ENCODE peak calls at places on chromosomes 13 and 19, in ten cellular contexts. One of them, this sample, is unnamed. For H3K27me3, the result is how much of the 10 kb centered on the place peaks cover.

GRCh38 chr13:109162248-109163051 is 533.0 kb downstream of the MYO16 start:
- DNase-seq in GM23338: no peak
- DNase-seq in breast epithelium: no peak
- DNase-seq in lower lobe of right lung: no peak
- DNase-seq in effector memory CD4-positive, alpha-beta T cell: no peak
- DNase-seq in right lobe of liver: no peak
- DNase-seq in adipocyte: no peak
- DNase-seq in IMR-90: no peak
- DNase-seq in Panc1: no peak
- DNase-seq in CD4-positive, CD25-positive, alpha-beta regulatory T cell: no peak
- DNase-seq in this sample: no peak

GRCh38 chr19:56538761-56539263 is at the start of gene ZFP28:
- DNase-seq in GM23338: peak
- DNase-seq in lower lobe of right lung: peak
- DNase-seq in effector memory CD4-positive, alpha-beta T cell: peak
- DNase-seq in breast epithelium: no peak
- DNase-seq in adipocyte: no peak
- DNase-seq in right lobe of liver: peak
- DNase-seq in CD4-positive, CD25-positive, alpha-beta regulatory T cell: no peak
- DNase-seq in Panc1: no peak
- DNase-seq in IMR-90: no peak
- DNase-seq in this sample: peak

GRCh38 chr13:95536629-95537241 is 15.8 kb upstream of the CLDN10 start:
- DNase-seq in CD4-positive, CD25-positive, alpha-beta regulatory T cell: peak
- DNase-seq in effector memory CD4-positive, alpha-beta T cell: no peak
- DNase-seq in GM23338: peak
- DNase-seq in IMR-90: peak
- DNase-seq in right lobe of liver: no peak
- DNase-seq in adipocyte: peak
- DNase-seq in Panc1: no peak
- DNase-seq in lower lobe of right lung: no peak
- DNase-seq in breast epithelium: no peak
- DNase-seq in this sample: no peak

GRCh38 chr13:86447479-86447878 is 648.3 kb upstream of the SLITRK6 start:
- DNase-seq in lower lobe of right lung: no peak
- DNase-seq in Panc1: no peak
- DNase-seq in CD4-positive, CD25-positive, alpha-beta regulatory T cell: no peak
- DNase-seq in right lobe of liver: no peak
- DNase-seq in adipocyte: no peak
- DNase-seq in breast epithelium: no peak
- DNase-seq in effector memory CD4-positive, alpha-beta T cell: no peak
- DNase-seq in GM23338: peak
- DNase-seq in IMR-90: no peak
- DNase-seq in this sample: no peak

GRCh38 chr13:32316030-32316344 is 679 bp downstream of the BRCA2 start:
- DNase-seq in IMR-90: no peak
- DNase-seq in lower lobe of right lung: no peak
- DNase-seq in adipocyte: no peak
- DNase-seq in effector memory CD4-positive, alpha-beta T cell: no peak
- DNase-seq in CD4-positive, CD25-positive, alpha-beta regulatory T cell: no peak
- DNase-seq in breast epithelium: no peak
- DNase-seq in Panc1: no peak
- DNase-seq in GM23338: no peak
- DNase-seq in right lobe of liver: no peak
- DNase-seq in this sample: no peak

GRCh38 chr13:95083758-95084157 is 217.5 kb downstream of the ABCC4 start:
- DNase-seq in adipocyte: no peak
- DNase-seq in GM23338: no peak
- DNase-seq in lower lobe of right lung: no peak
- DNase-seq in Panc1: no peak
- DNase-seq in breast epithelium: no peak
- DNase-seq in IMR-90: peak
- DNase-seq in right lobe of liver: no peak
- DNase-seq in effector memory CD4-positive, alpha-beta T cell: no peak
- DNase-seq in CD4-positive, CD25-positive, alpha-beta regulatory T cell: no peak
- DNase-seq in this sample: no peak

GRCh38 chr19:37594982-37595382 is 306 bp downstream of the ZNF540 start:
- DNase-seq in right lobe of liver: peak
- DNase-seq in CD4-positive, CD25-positive, alpha-beta regulatory T cell: peak
- DNase-seq in adipocyte: peak
- DNase-seq in breast epithelium: peak
- DNase-seq in lower lobe of right lung: peak
- DNase-seq in Panc1: no peak
- DNase-seq in IMR-90: peak
- DNase-seq in GM23338: no peak
- DNase-seq in effector memory CD4-positive, alpha-beta T cell: peak
- DNase-seq in this sample: peak

GRCh38 chr13:38348890-38349289 is 761 bp upstream of the UFM1 start:
- DNase-seq in adipocyte: peak
- DNase-seq in GM23338: no peak
- DNase-seq in CD4-positive, CD25-positive, alpha-beta regulatory T cell: no peak
- DNase-seq in right lobe of liver: no peak
- DNase-seq in effector memory CD4-positive, alpha-beta T cell: peak
- DNase-seq in Panc1: no peak
- DNase-seq in breast epithelium: no peak
- DNase-seq in IMR-90: peak
- DNase-seq in lower lobe of right lung: no peak
- DNase-seq in this sample: no peak

GRCh38 chr13:89307278-89307677 is 1636.1 kb downstream of the SLITRK5 start:
- DNase-seq in breast epithelium: no peak
- DNase-seq in GM23338: no peak
- DNase-seq in IMR-90: no peak
- DNase-seq in lower lobe of right lung: no peak
- DNase-seq in adipocyte: no peak
- DNase-seq in effector memory CD4-positive, alpha-beta T cell: no peak
- DNase-seq in CD4-positive, CD25-positive, alpha-beta regulatory T cell: no peak
- DNase-seq in Panc1: no peak
- DNase-seq in right lobe of liver: no peak
- DNase-seq in this sample: no peak

GRCh38 chr13:75702476-75702875 is 66.3 kb downstream of the LMO7 start:
- DNase-seq in breast epithelium: no peak
- DNase-seq in GM23338: no peak
- DNase-seq in right lobe of liver: no peak
- DNase-seq in CD4-positive, CD25-positive, alpha-beta regulatory T cell: no peak
- DNase-seq in effector memory CD4-positive, alpha-beta T cell: no peak
- DNase-seq in lower lobe of right lung: no peak
- DNase-seq in adipocyte: no peak
- DNase-seq in Panc1: no peak
- DNase-seq in IMR-90: no peak
- DNase-seq in this sample: no peak

GRCh38 chr19:14505488-14506239 is 9.7 kb upstream of the GIPC1 start:
- DNase-seq in lower lobe of right lung: peak
- DNase-seq in GM23338: peak
- DNase-seq in IMR-90: peak
- DNase-seq in adipocyte: peak
- DNase-seq in right lobe of liver: peak
- DNase-seq in Panc1: no peak
- DNase-seq in effector memory CD4-positive, alpha-beta T cell: peak
- DNase-seq in breast epithelium: peak
- DNase-seq in CD4-positive, CD25-positive, alpha-beta regulatory T cell: peak
- DNase-seq in this sample: peak

GRCh38 chr19:50046649-50047503 is 21.1 kb downstream of the ZNF473 start:
- DNase-seq in breast epithelium: peak
- DNase-seq in GM23338: peak
- DNase-seq in right lobe of liver: peak
- DNase-seq in IMR-90: peak
- DNase-seq in CD4-positive, CD25-positive, alpha-beta regulatory T cell: peak
- DNase-seq in effector memory CD4-positive, alpha-beta T cell: peak
- DNase-seq in lower lobe of right lung: peak
- DNase-seq in adipocyte: peak
- DNase-seq in Panc1: no peak
- DNase-seq in this sample: peak

DNA sequence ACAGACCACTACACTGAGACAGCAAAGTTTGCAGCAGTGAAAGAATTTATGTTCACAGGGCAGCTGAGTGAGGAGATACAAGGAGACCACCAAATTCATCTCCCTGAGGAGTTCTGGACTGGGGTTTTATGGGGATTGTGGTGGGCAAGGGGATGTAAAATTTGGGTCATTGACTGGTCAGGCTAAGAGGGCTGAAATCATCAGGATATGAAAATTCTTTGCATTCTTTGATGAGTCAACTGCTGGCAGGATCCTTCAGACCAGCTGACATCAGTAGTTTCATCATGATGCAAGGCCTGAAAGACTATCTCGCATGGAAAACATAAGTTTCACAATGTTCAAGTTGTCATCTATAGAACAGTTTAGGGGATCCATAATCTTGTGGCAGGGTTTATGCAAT is 869.5 kb upstream of the PCDH9 start:
- DNase-seq in adipocyte: peak
- DNase-seq in Panc1: peak
- DNase-seq in lower lobe of right lung: no peak
- DNase-seq in breast epithelium: no peak
- DNase-seq in right lobe of liver: no peak
- DNase-seq in GM23338: no peak
- DNase-seq in effector memory CD4-positive, alpha-beta T cell: no peak
- DNase-seq in IMR-90: peak
- DNase-seq in CD4-positive, CD25-positive, alpha-beta regulatory T cell: no peak
- DNase-seq in this sample: no peak
- H3K27me3 ChIP-seq in adipocyte: under half
- H3K27me3 ChIP-seq in Panc1: under half
- H3K27me3 ChIP-seq in lower lobe of right lung: under half
- H3K27me3 ChIP-seq in breast epithelium: under half
- H3K27me3 ChIP-seq in right lobe of liver: under half
- H3K27me3 ChIP-seq in GM23338: under half
- H3K27me3 ChIP-seq in effector memory CD4-positive, alpha-beta T cell: under half
- H3K27me3 ChIP-seq in IMR-90: under half
- H3K27me3 ChIP-seq in CD4-positive, CD25-positive, alpha-beta regulatory T cell: under half
- H3K27me3 ChIP-seq in this sample: under half

GRCh38 chr19:36420961-36421748 is 2.7 kb upstream of the ZFP82 start:
- DNase-seq in CD4-positive, CD25-positive, alpha-beta regulatory T cell: no peak
- DNase-seq in IMR-90: peak
- DNase-seq in lower lobe of right lung: no peak
- DNase-seq in GM23338: peak
- DNase-seq in Panc1: no peak
- DNase-seq in adipocyte: peak
- DNase-seq in breast epithelium: no peak
- DNase-seq in right lobe of liver: peak
- DNase-seq in effector memory CD4-positive, alpha-beta T cell: no peak
- DNase-seq in this sample: no peak

GRCh38 chr19:36418287-36419001 is at the start of gene ZFP82:
- DNase-seq in Panc1: no peak
- DNase-seq in CD4-positive, CD25-positive, alpha-beta regulatory T cell: peak
- DNase-seq in right lobe of liver: peak
- DNase-seq in effector memory CD4-positive, alpha-beta T cell: peak
- DNase-seq in IMR-90: peak
- DNase-seq in GM23338: peak
- DNase-seq in breast epithelium: peak
- DNase-seq in adipocyte: peak
- DNase-seq in lower lobe of right lung: peak
- DNase-seq in this sample: peak

GRCh38 chr19:36421749-36422481 is 3.5 kb upstream of the ZFP82 start:
- DNase-seq in breast epithelium: no peak
- DNase-seq in effector memory CD4-positive, alpha-beta T cell: no peak
- DNase-seq in lower lobe of right lung: no peak
- DNase-seq in GM23338: peak
- DNase-seq in adipocyte: no peak
- DNase-seq in CD4-positive, CD25-positive, alpha-beta regulatory T cell: no peak
- DNase-seq in right lobe of liver: no peak
- DNase-seq in Panc1: no peak
- DNase-seq in IMR-90: no peak
- DNase-seq in this sample: no peak

GRCh38 chr19:36423925-36424324 is 5.5 kb upstream of the ZFP82 start:
- DNase-seq in effector memory CD4-positive, alpha-beta T cell: no peak
- DNase-seq in breast epithelium: no peak
- DNase-seq in CD4-positive, CD25-positive, alpha-beta regulatory T cell: no peak
- DNase-seq in GM23338: peak
- DNase-seq in Panc1: no peak
- DNase-seq in adipocyte: no peak
- DNase-seq in right lobe of liver: no peak
- DNase-seq in IMR-90: no peak
- DNase-seq in lower lobe of right lung: no peak
- DNase-seq in this sample: no peak
- H3K27me3 ChIP-seq in effector memory CD4-positive, alpha-beta T cell: under half
- H3K27me3 ChIP-seq in breast epithelium: under half
- H3K27me3 ChIP-seq in CD4-positive, CD25-positive, alpha-beta regulatory T cell: under half
- H3K27me3 ChIP-seq in GM23338: under half
- H3K27me3 ChIP-seq in Panc1: under half
- H3K27me3 ChIP-seq in adipocyte: under half
- H3K27me3 ChIP-seq in right lobe of liver: under half
- H3K27me3 ChIP-seq in IMR-90: under half
- H3K27me3 ChIP-seq in lower lobe of right lung: under half
- H3K27me3 ChIP-seq in this sample: under half

DNA sequence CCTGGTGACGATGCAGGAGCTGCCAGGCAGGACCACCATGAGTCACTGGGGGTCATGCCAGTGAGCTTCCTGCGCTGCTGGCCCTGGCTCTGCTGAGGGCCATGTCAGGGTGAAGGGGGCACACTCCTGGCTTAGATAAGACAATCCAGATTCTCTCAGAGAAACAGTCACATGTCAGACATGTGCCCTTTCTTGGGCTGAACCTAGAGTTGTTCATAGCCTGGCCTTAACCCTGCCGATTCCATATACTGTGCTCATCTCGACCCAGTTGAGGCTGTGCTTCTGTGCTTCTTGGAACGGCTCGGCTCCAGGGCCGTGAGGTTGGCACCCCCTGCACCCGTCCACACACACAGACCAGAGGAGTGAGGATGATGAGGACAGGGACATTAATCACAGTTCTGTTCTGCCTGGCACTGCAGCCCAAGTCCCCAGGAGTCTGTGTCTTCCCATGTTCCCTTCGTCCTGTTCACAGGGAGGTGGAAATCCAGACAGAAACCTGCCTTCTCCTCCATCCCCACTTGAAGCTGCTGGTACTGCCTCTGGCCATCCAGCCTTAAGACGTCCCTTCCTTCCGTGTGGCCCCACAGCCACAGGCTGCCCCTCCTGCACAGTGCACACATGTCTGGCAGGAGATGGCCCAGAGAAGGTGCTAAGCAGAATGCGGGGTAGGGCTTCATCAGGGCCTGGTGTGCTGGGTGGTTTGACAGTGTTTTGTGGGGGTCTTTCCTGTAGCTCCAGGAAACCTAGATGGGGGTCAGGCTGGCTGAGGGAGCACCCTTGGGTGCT is 50.0 kb downstream of the LYL1 start:
- DNase-seq in IMR-90: no peak
- DNase-seq in CD4-positive, CD25-positive, alpha-beta regulatory T cell: no peak
- DNase-seq in lower lobe of right lung: peak
- DNase-seq in adipocyte: no peak
- DNase-seq in breast epithelium: no peak
- DNase-seq in GM23338: no peak
- DNase-seq in right lobe of liver: no peak
- DNase-seq in effector memory CD4-positive, alpha-beta T cell: no peak
- DNase-seq in Panc1: no peak
- DNase-seq in this sample: no peak
- H3K27me3 ChIP-seq in IMR-90: under half
- H3K27me3 ChIP-seq in CD4-positive, CD25-positive, alpha-beta regulatory T cell: under half
- H3K27me3 ChIP-seq in lower lobe of right lung: under half
- H3K27me3 ChIP-seq in adipocyte: under half
- H3K27me3 ChIP-seq in breast epithelium: under half
- H3K27me3 ChIP-seq in GM23338: half or more
- H3K27me3 ChIP-seq in right lobe of liver: under half
- H3K27me3 ChIP-seq in effector memory CD4-positive, alpha-beta T cell: under half
- H3K27me3 ChIP-seq in Panc1: under half
- H3K27me3 ChIP-seq in this sample: under half

DNA sequence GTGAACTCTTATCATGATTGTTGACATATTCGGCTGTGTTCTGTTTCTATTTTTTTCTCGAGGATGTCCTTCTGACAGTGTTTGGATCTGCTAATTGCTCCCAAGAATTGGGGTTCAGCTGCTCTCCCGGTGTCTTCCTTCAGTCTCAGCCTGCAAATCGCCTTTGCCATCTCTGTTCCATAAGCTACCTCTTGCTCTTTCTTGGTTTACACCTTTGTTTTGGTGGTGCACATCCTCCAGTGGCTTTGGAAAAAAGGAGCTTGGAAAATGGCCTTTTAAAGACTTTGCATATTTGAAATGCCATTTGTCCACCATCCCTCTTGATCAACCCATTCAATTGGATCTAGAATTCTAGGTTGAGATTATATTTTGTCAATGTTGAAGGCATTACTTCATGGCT is 137.2 kb downstream of the URI1 start:
- DNase-seq in right lobe of liver: no peak
- DNase-seq in breast epithelium: no peak
- DNase-seq in IMR-90: no peak
- DNase-seq in GM23338: no peak
- DNase-seq in adipocyte: no peak
- DNase-seq in CD4-positive, CD25-positive, alpha-beta regulatory T cell: no peak
- DNase-seq in lower lobe of right lung: no peak
- DNase-seq in Panc1: no peak
- DNase-seq in effector memory CD4-positive, alpha-beta T cell: no peak
- DNase-seq in this sample: peak
- H3K27me3 ChIP-seq in right lobe of liver: under half
- H3K27me3 ChIP-seq in breast epithelium: under half
- H3K27me3 ChIP-seq in IMR-90: under half
- H3K27me3 ChIP-seq in GM23338: under half
- H3K27me3 ChIP-seq in adipocyte: under half
- H3K27me3 ChIP-seq in CD4-positive, CD25-positive, alpha-beta regulatory T cell: under half
- H3K27me3 ChIP-seq in lower lobe of right lung: under half
- H3K27me3 ChIP-seq in Panc1: under half
- H3K27me3 ChIP-seq in effector memory CD4-positive, alpha-beta T cell: under half
- H3K27me3 ChIP-seq in this sample: under half

This sample was measured in suprapubic skin.